ENCODE peak calls at places on chromosome 7, in four cellular contexts. One of them, this sample, is unnamed.

GRCh38 chr7:127845497-127846214 is 185.6 kb downstream of the LRRC4 start:
- DNase-seq in dermis blood vessel endothelial cell: no peak
- DNase-seq in kidney epithelial cell: no peak
- DNase-seq in tibial artery: no peak
- DNase-seq in this sample: no peak

GRCh38 chr7:87398441-87398840 is 53.0 kb downstream of the CROT start:
- DNase-seq in dermis blood vessel endothelial cell: no peak
- DNase-seq in kidney epithelial cell: peak; percentile 69
- DNase-seq in tibial artery: no peak
- DNase-seq in this sample: peak; percentile 46

GRCh38 chr7:75870557-75870956 is 8.3 kb upstream of the RHBDD2 start:
- DNase-seq in dermis blood vessel endothelial cell: no peak
- DNase-seq in kidney epithelial cell: no peak
- DNase-seq in tibial artery: no peak
- DNase-seq in this sample: no peak

GRCh38 chr7:27173412-27174076 is 576 bp downstream of the HOXA10 start:
- DNase-seq in dermis blood vessel endothelial cell: peak; percentile 61
- DNase-seq in kidney epithelial cell: no peak
- DNase-seq in tibial artery: peak; percentile 25
- DNase-seq in this sample: no peak

GRCh38 chr7:52500796-52501195 is 534.6 kb upstream of the POM121L12 start:
- DNase-seq in dermis blood vessel endothelial cell: no peak
- DNase-seq in kidney epithelial cell: no peak
- DNase-seq in tibial artery: no peak
- DNase-seq in this sample: peak; percentile 43

GRCh38 chr7:4029941-4030340 is 652.2 kb upstream of the FOXK1 start:
- DNase-seq in dermis blood vessel endothelial cell: no peak
- DNase-seq in kidney epithelial cell: no peak
- DNase-seq in tibial artery: no peak
- DNase-seq in this sample: no peak

GRCh38 chr7:23594879-23595604 is 2.1 kb upstream of the CCDC126 start:
- DNase-seq in dermis blood vessel endothelial cell: no peak
- DNase-seq in kidney epithelial cell: peak; percentile 31
- DNase-seq in tibial artery: no peak
- DNase-seq in this sample: peak; percentile 18

GRCh38 chr7:114082934-114083647 is 164.3 kb upstream of the PPP1R3A start:
- DNase-seq in dermis blood vessel endothelial cell: peak; percentile 37
- DNase-seq in kidney epithelial cell: no peak
- DNase-seq in tibial artery: peak; percentile 23
- DNase-seq in this sample: no peak

GRCh38 chr7:96327429-96327828 is 5.5 kb upstream of the SLC25A13 start:
- DNase-seq in dermis blood vessel endothelial cell: peak; percentile 23
- DNase-seq in kidney epithelial cell: no peak
- DNase-seq in tibial artery: no peak
- DNase-seq in this sample: peak; percentile 45

GRCh38 chr7:83976302-83976701 is 218.3 kb downstream of the SEMA3A start:
- DNase-seq in dermis blood vessel endothelial cell: peak; percentile 66
- DNase-seq in kidney epithelial cell: no peak
- DNase-seq in tibial artery: no peak
- DNase-seq in this sample: no peak

GRCh38 chr7:28434510-28434909 is 22.2 kb downstream of the CREB5 start:
- DNase-seq in dermis blood vessel endothelial cell: no peak
- DNase-seq in kidney epithelial cell: no peak
- DNase-seq in tibial artery: no peak
- DNase-seq in this sample: no peak

GRCh38 chr7:17477182-17477581 is 178.7 kb downstream of the AHR start:
- DNase-seq in dermis blood vessel endothelial cell: no peak
- DNase-seq in kidney epithelial cell: no peak
- DNase-seq in tibial artery: no peak
- DNase-seq in this sample: no peak

GRCh38 chr7:8564296-8564695 is 130.9 kb downstream of the NXPH1 start:
- DNase-seq in dermis blood vessel endothelial cell: no peak
- DNase-seq in kidney epithelial cell: no peak
- DNase-seq in tibial artery: no peak
- DNase-seq in this sample: no peak

GRCh38 chr7:18257711-18258110 is 230.1 kb upstream of the PRPS1L1 start:
- DNase-seq in dermis blood vessel endothelial cell: peak; percentile 1
- DNase-seq in kidney epithelial cell: no peak
- DNase-seq in tibial artery: no peak
- DNase-seq in this sample: no peak

GRCh38 chr7:27154901-27155815 is 1.3 kb downstream of the HOXA7 start:
- DNase-seq in dermis blood vessel endothelial cell: no peak
- DNase-seq in kidney epithelial cell: no peak
- DNase-seq in tibial artery: no peak
- DNase-seq in this sample: no peak

GRCh38 chr7:27617651-27618381 is 44.9 kb downstream of the HIBADH start:
- DNase-seq in dermis blood vessel endothelial cell: no peak
- DNase-seq in kidney epithelial cell: no peak
- DNase-seq in tibial artery: no peak
- DNase-seq in this sample: no peak

GRCh38 chr7:41401833-41402232 is 301.1 kb downstream of the INHBA start:
- DNase-seq in dermis blood vessel endothelial cell: no peak
- DNase-seq in kidney epithelial cell: no peak
- DNase-seq in tibial artery: no peak
- DNase-seq in this sample: no peak

GRCh38 chr7:155674556-155674955 is 30.1 kb downstream of the RBM33 start:
- DNase-seq in dermis blood vessel endothelial cell: peak; percentile 42
- DNase-seq in kidney epithelial cell: no peak
- DNase-seq in tibial artery: no peak
- DNase-seq in this sample: no peak

GRCh38 chr7:101442426-101443070 is 79.9 kb downstream of the COL26A1 start:
- DNase-seq in dermis blood vessel endothelial cell: no peak
- DNase-seq in kidney epithelial cell: peak; percentile 39
- DNase-seq in tibial artery: no peak
- DNase-seq in this sample: no peak

GRCh38 chr7:2008101-2008935 is 224.4 kb downstream of the MAD1L1 start:
- DNase-seq in dermis blood vessel endothelial cell: no peak
- DNase-seq in kidney epithelial cell: no peak
- DNase-seq in tibial artery: peak; percentile 12
- DNase-seq in this sample: no peak

GRCh38 chr7:74282748-74283459 is 6.3 kb upstream of the CLIP2 start:
- DNase-seq in dermis blood vessel endothelial cell: no peak
- DNase-seq in kidney epithelial cell: no peak
- DNase-seq in tibial artery: no peak
- DNase-seq in this sample: no peak

GRCh38 chr7:107201795-107202450 is 33.1 kb downstream of the HBP1 start:
- DNase-seq in dermis blood vessel endothelial cell: peak; percentile 67
- DNase-seq in kidney epithelial cell: no peak
- DNase-seq in tibial artery: no peak
- DNase-seq in this sample: no peak

GRCh38 chr7:114789161-114789560 is 132.7 kb upstream of the MDFIC start:
- DNase-seq in dermis blood vessel endothelial cell: peak; percentile 55
- DNase-seq in kidney epithelial cell: no peak
- DNase-seq in tibial artery: no peak
- DNase-seq in this sample: no peak

GRCh38 chr7:110645060-110645459 is 445.9 kb upstream of the LRRN3 start:
- DNase-seq in dermis blood vessel endothelial cell: no peak
- DNase-seq in kidney epithelial cell: no peak
- DNase-seq in tibial artery: no peak
- DNase-seq in this sample: no peak

GRCh38 chr7:34155225-34155908 is 250.0 kb downstream of the BMPER start:
- DNase-seq in dermis blood vessel endothelial cell: no peak
- DNase-seq in kidney epithelial cell: peak; percentile 29
- DNase-seq in tibial artery: peak; percentile 76
- DNase-seq in this sample: peak; percentile 65

GRCh38 chr7:80542398-80542797 is 30.5 kb upstream of the GNAT3 start:
- DNase-seq in dermis blood vessel endothelial cell: peak; percentile 31
- DNase-seq in kidney epithelial cell: peak; percentile 58
- DNase-seq in tibial artery: no peak
- DNase-seq in this sample: peak; percentile 73

GRCh38 chr7:42144253-42145002 is 92.6 kb downstream of the GLI3 start:
- DNase-seq in dermis blood vessel endothelial cell: peak; percentile 37
- DNase-seq in kidney epithelial cell: no peak
- DNase-seq in tibial artery: no peak
- DNase-seq in this sample: no peak

GRCh38 chr7:148944935-148945934 is 61.1 kb upstream of the EZH2 start:
- DNase-seq in dermis blood vessel endothelial cell: no peak
- DNase-seq in kidney epithelial cell: no peak
- DNase-seq in tibial artery: no peak
- DNase-seq in this sample: no peak

GRCh38 chr7:99943641-99944507 is 14.5 kb upstream of the GJC3 start:
- DNase-seq in dermis blood vessel endothelial cell: no peak
- DNase-seq in kidney epithelial cell: no peak
- DNase-seq in tibial artery: no peak
- DNase-seq in this sample: no peak

GRCh38 chr7:137852108-137852507 is 5.3 kb upstream of the DGKI start:
- DNase-seq in dermis blood vessel endothelial cell: no peak
- DNase-seq in kidney epithelial cell: no peak
- DNase-seq in tibial artery: no peak
- DNase-seq in this sample: no peak

GRCh38 chr7:151745090-151745638 is 131.8 kb downstream of the PRKAG2 start:
- DNase-seq in dermis blood vessel endothelial cell: peak; percentile 73
- DNase-seq in kidney epithelial cell: peak; percentile 75
- DNase-seq in tibial artery: peak; percentile 85
- DNase-seq in this sample: peak; percentile 48

GRCh38 chr7:44309271-44310091 is 15.9 kb downstream of the CAMK2B start:
- DNase-seq in dermis blood vessel endothelial cell: peak; percentile 70
- DNase-seq in kidney epithelial cell: no peak
- DNase-seq in tibial artery: no peak
- DNase-seq in this sample: no peak

GRCh38 chr7:75968012-75968411 is 26.4 kb downstream of the TMEM120A start:
- DNase-seq in dermis blood vessel endothelial cell: no peak
- DNase-seq in kidney epithelial cell: no peak
- DNase-seq in tibial artery: no peak
- DNase-seq in this sample: no peak

GRCh38 chr7:114710495-114710894 is 211.4 kb upstream of the MDFIC start:
- DNase-seq in dermis blood vessel endothelial cell: no peak
- DNase-seq in kidney epithelial cell: no peak
- DNase-seq in tibial artery: no peak
- DNase-seq in this sample: no peak

GRCh38 chr7:122651451-122651850 is 47.5 kb downstream of the RNF133 start:
- DNase-seq in dermis blood vessel endothelial cell: no peak
- DNase-seq in kidney epithelial cell: no peak
- DNase-seq in tibial artery: no peak
- DNase-seq in this sample: no peak

GRCh38 chr7:37142943-37143342 is 305.7 kb downstream of the ELMO1 start:
- DNase-seq in dermis blood vessel endothelial cell: no peak
- DNase-seq in kidney epithelial cell: no peak
- DNase-seq in tibial artery: no peak
- DNase-seq in this sample: no peak

GRCh38 chr7:99270702-99271101 is 1.9 kb upstream of the MYH16 start:
- DNase-seq in dermis blood vessel endothelial cell: no peak
- DNase-seq in kidney epithelial cell: no peak
- DNase-seq in tibial artery: no peak
- DNase-seq in this sample: no peak

GRCh38 chr7:110868458-110868857 is 222.5 kb upstream of the LRRN3 start:
- DNase-seq in dermis blood vessel endothelial cell: no peak
- DNase-seq in kidney epithelial cell: no peak
- DNase-seq in tibial artery: no peak
- DNase-seq in this sample: no peak

GRCh38 chr7:48728799-48729198 is 195.5 kb upstream of the CDC14C start:
- DNase-seq in dermis blood vessel endothelial cell: no peak
- DNase-seq in kidney epithelial cell: no peak
- DNase-seq in tibial artery: no peak
- DNase-seq in this sample: no peak